ENCODE peak calls at places on chromosomes 13 and 19, in four cellular contexts. K, Y, X and G are unnamed samples.

GRCh38 chr13:112012705-112013085 is 54.3 kb upstream of the SOX1 start:
- DNase-seq in K (no peak), X (no peak), Y (no peak), G (no peak)

GRCh38 chr13:22002893-22003292 is 332.0 kb downstream of the FGF9 start:
- DNase-seq in X (no peak), Y (no peak), K (no peak), G (no peak)

GRCh38 chr13:24493356-24493755 is 19.2 kb downstream of the PARP4 start:
- DNase-seq in X (no peak), K (no peak), Y (no peak), G (no peak)

GRCh38 chr19:10517361-10517759 is at the start of gene S1PR5:
- DNase-seq in Y (no peak), K (no peak), X (peak; percentile 70), G (no peak)

GRCh38 chr13:28268800-28269223 is 130.5 kb downstream of the PAN3 start:
- DNase-seq in Y (no peak), X (no peak), K (no peak), G (no peak)

GRCh38 chr19:532578-533484 is 1.3 kb downstream of the CDC34 start:
- DNase-seq in Y (no peak), X (no peak), K (peak; percentile 60), G (peak; percentile 51)

GRCh38 chr19:5698635-5699422 is 8.7 kb downstream of the RPL36 start:
- DNase-seq in K (no peak), Y (no peak), X (no peak), G (no peak)

GRCh38 chr13:43804461-43805070 is 17.8 kb upstream of the ENOX1 start:
- DNase-seq in X (peak; percentile 18), Y (peak; percentile 30), K (peak; percentile 39), G (peak; percentile 55)

GRCh38 chr19:18848860-18849661 is 17.3 kb downstream of the UPF1 start:
- DNase-seq in K (no peak), X (no peak), Y (no peak), G (no peak)

GRCh38 chr19:7925171-7925837 is 631 bp downstream of the CTXN1 start:
- DNase-seq in X (peak; percentile 76), Y (no peak), K (peak; percentile 64), G (peak; percentile 56)

GRCh38 chr19:14162871-14163297 is 26.5 kb upstream of the ASF1B start:
- DNase-seq in X (no peak), K (no peak), Y (no peak), G (no peak)

GRCh38 chr19:19451429-19452240 is 46.2 kb downstream of the GATAD2A start:
- DNase-seq in Y (no peak), X (no peak), K (no peak), G (no peak)

GRCh38 chr13:47499358-47500150 is 501.5 kb downstream of the SUCLA2 start:
- DNase-seq in X (no peak), Y (peak; percentile 12), K (no peak), G (no peak)

GRCh38 chr13:33275916-33276315 is 9.6 kb downstream of the STARD13 start:
- DNase-seq in K (no peak), X (no peak), Y (no peak), G (no peak)

GRCh38 chr19:13712767-13713201 is 51.5 kb upstream of the MRI1 start:
- DNase-seq in K (no peak), Y (no peak), X (no peak), G (no peak)

GRCh38 chr19:51127032-51127431 is 2.3 kb downstream of the SIGLEC9 start:
- DNase-seq in X (no peak), K (no peak), Y (no peak), G (no peak)

GRCh38 chr19:46862974-46863632 is 2.3 kb downstream of the ARHGAP35 start:
- DNase-seq in K (no peak), X (no peak), Y (no peak), G (no peak)

GRCh38 chr13:45941261-45941660 is 89.7 kb upstream of the SIAH3 start:
- DNase-seq in X (no peak), K (no peak), Y (no peak), G (no peak)

GRCh38 chr13:43545317-43545874 is 241.4 kb downstream of the ENOX1 start:
- DNase-seq in X (no peak), K (no peak), Y (no peak), G (no peak)

GRCh38 chr13:27789153-27789494 is 3.2 kb upstream of the GSX1 start:
- DNase-seq in X (no peak), K (no peak), Y (no peak), G (no peak)

GRCh38 chr13:68304287-68304893 is 1074.3 kb upstream of the PCDH9 start:
- DNase-seq in X (peak; percentile 4), Y (peak; percentile 30), K (peak; percentile 43), G (peak; percentile 1)

GRCh38 chr19:812049-812816 is 9.5 kb downstream of the PLPPR3 start:
- DNase-seq in X (peak; percentile 61), Y (no peak), K (no peak), G (no peak)

GRCh38 chr19:35738021-35738886 is 4.0 kb downstream of the IGFLR1 start:
- DNase-seq in K (no peak), Y (no peak), X (no peak), G (no peak)

GRCh38 chr13:49586717-49587116 is 1.4 kb upstream of the RCBTB1 start:
- DNase-seq in X (no peak), Y (no peak), K (peak; percentile 29), G (no peak)

GRCh38 chr13:101691326-101691725 is 238.9 kb downstream of the ITGBL1 start:
- DNase-seq in Y (no peak), K (no peak), X (no peak), G (no peak)

GRCh38 chr13:95115525-95115924 is 185.7 kb downstream of the ABCC4 start:
- DNase-seq in Y (no peak), K (no peak), X (no peak), G (no peak)

GRCh38 chr13:89401209-89401810 is 1730.1 kb downstream of the SLITRK5 start:
- DNase-seq in K (no peak), Y (no peak), X (no peak), G (no peak)

GRCh38 chr19:46984077-46985010 is 35.3 kb upstream of the NPAS1 start:
- DNase-seq in X (no peak), Y (no peak), K (peak; percentile 90), G (no peak)

GRCh38 chr19:39401549-39402416 is 4.9 kb upstream of the ZFP36 start:
- DNase-seq in K (peak; percentile 96), X (no peak), Y (peak; percentile 91), G (peak; percentile 78)

GRCh38 chr13:75995966-75996365 is 359.8 kb downstream of the LMO7 start:
- DNase-seq in K (no peak), X (no peak), Y (no peak), G (no peak)

GRCh38 chr13:83845121-83845520 is 37.2 kb downstream of the SLITRK1 start:
- DNase-seq in Y (no peak), X (no peak), K (no peak), G (no peak)

GRCh38 chr13:39526499-39526898 is 76.5 kb downstream of the LHFPL6 start:
- DNase-seq in K (no peak), Y (no peak), X (no peak), G (no peak)
- TF ChIP-seq TCF7L2 in K (no peak), Y (no peak), X (no peak), G (no peak)

GRCh38 chr13:79907527-79907926 is 426.6 kb downstream of the NDFIP2 start:
- DNase-seq in Y (no peak), X (no peak), K (no peak), G (no peak)
- TF ChIP-seq TCF7L2 in Y (no peak), X (no peak), K (no peak), G (no peak)

GRCh38 chr19:33704271-33704670 is 82.5 kb downstream of the CHST8 start:
- DNase-seq in X (no peak), K (no peak), Y (no peak), G (no peak)
- TF ChIP-seq TCF7L2 in X (no peak), K (no peak), Y (no peak), G (no peak)

DNA sequence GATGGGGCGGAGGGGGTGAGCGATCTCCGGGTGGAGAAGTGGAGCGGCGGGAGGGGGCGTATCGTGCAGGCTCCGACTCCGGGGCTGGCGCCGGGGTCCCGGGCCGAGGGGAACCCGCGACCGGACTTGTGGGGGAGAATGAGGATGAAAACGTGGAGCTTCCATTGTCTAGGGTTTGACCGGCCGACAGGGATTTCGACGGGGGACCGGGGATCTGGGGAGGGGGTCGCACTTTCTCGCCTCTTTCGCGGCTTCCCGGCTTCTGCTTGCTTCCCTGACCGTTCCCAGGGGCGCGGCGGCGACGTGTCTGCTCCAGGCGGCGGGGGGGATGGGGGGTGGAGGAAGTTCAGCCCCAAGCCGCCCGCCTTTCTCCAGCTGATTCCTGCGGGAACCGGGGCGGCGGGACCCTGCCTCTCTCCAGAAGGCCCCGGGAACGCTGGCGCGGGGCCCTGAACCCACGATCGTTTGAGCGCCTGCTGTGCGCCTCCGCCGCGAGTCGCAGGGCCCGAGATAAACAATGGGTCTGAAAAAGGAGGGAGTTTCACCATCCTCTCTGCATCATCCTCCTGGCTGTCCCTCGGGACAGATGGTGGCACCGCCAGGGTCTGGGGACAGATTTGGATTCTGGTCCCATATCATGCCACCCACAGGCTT is 790 bp downstream of the TPM4 start:
- DNase-seq in K (no peak), Y (no peak), X (peak; percentile 43), G (no peak)
- TF ChIP-seq TCF7L2 in K (no peak), Y (no peak), X (no peak), G (no peak)

GRCh38 chr19:45457776-45458175 is 10.0 kb upstream of the FOSB start:
- DNase-seq in X (no peak), K (no peak), Y (no peak), G (no peak)

GRCh38 chr19:45456500-45456815 is 11.3 kb upstream of the FOSB start:
- DNase-seq in X (no peak), K (no peak), Y (no peak), G (no peak)

GRCh38 chr19:45451181-45451849 is 16.5 kb upstream of the FOSB start:
- DNase-seq in Y (no peak), K (no peak), X (no peak), G (no peak)

GRCh38 chr19:45451850-45452387 is 15.9 kb upstream of the FOSB start:
- DNase-seq in Y (no peak), X (no peak), K (no peak), G (no peak)

GRCh38 chr19:45455707-45456499 is 11.9 kb upstream of the FOSB start:
- DNase-seq in Y (peak; percentile 92), X (peak; percentile 84), K (peak; percentile 89), G (peak; percentile 95)
- TF ChIP-seq TCF7L2 in Y (peak; percentile 15), X (no peak), K (no peak), G (peak; percentile 44)